ENCODE peak calls at places on chromosome 13, in four cellular contexts. One of them, this sample, is unnamed.

GRCh38 chr13:20044086-20044485 is 85.6 kb downstream of the ZMYM2 start:
- DNase-seq in effector memory CD4-positive, alpha-beta T cell: no peak
- DNase-seq in aorta: no peak
- DNase-seq in mucosa of descending colon: no peak
- DNase-seq in this sample: no peak

GRCh38 chr13:109214393-109214792 is 572.0 kb downstream of the IRS2 start:
- DNase-seq in effector memory CD4-positive, alpha-beta T cell: no peak
- DNase-seq in aorta: no peak
- DNase-seq in mucosa of descending colon: no peak
- DNase-seq in this sample: no peak

GRCh38 chr13:27022571-27023311 is 148.9 kb downstream of the USP12 start:
- DNase-seq in effector memory CD4-positive, alpha-beta T cell: no peak
- DNase-seq in aorta: no peak
- DNase-seq in mucosa of descending colon: no peak
- DNase-seq in this sample: no peak

GRCh38 chr13:64371045-64371444 is 2859.1 kb downstream of the PCDH9 start:
- DNase-seq in effector memory CD4-positive, alpha-beta T cell: no peak
- DNase-seq in aorta: no peak
- DNase-seq in mucosa of descending colon: no peak
- DNase-seq in this sample: no peak

GRCh38 chr13:23739597-23739996 is 149.6 kb downstream of the MIPEP start:
- DNase-seq in effector memory CD4-positive, alpha-beta T cell: no peak
- DNase-seq in aorta: no peak
- DNase-seq in mucosa of descending colon: no peak
- DNase-seq in this sample: no peak

GRCh38 chr13:103031332-103031873 is 34.8 kb downstream of the SLC10A2 start:
- DNase-seq in effector memory CD4-positive, alpha-beta T cell: no peak
- DNase-seq in aorta: no peak
- DNase-seq in mucosa of descending colon: no peak
- DNase-seq in this sample: no peak

GRCh38 chr13:73210218-73210883 is 151.5 kb downstream of the KLF5 start:
- DNase-seq in effector memory CD4-positive, alpha-beta T cell: no peak
- DNase-seq in aorta: no peak
- DNase-seq in mucosa of descending colon: no peak
- DNase-seq in this sample: no peak

GRCh38 chr13:97434417-97435296 is 688 bp downstream of the RAP2A start:
- DNase-seq in effector memory CD4-positive, alpha-beta T cell: peak; percentile 27
- DNase-seq in aorta: peak; percentile 82
- DNase-seq in mucosa of descending colon: peak; percentile 55
- DNase-seq in this sample: peak; percentile 44

GRCh38 chr13:112846411-112847115 is 122.5 kb upstream of the MCF2L start:
- DNase-seq in effector memory CD4-positive, alpha-beta T cell: no peak
- DNase-seq in aorta: peak; percentile 57
- DNase-seq in mucosa of descending colon: no peak
- DNase-seq in this sample: no peak

GRCh38 chr13:32063622-32064233 is 32.2 kb downstream of the FRY start:
- DNase-seq in effector memory CD4-positive, alpha-beta T cell: no peak
- DNase-seq in aorta: no peak
- DNase-seq in mucosa of descending colon: no peak
- DNase-seq in this sample: no peak

GRCh38 chr13:27967736-27968315 is 1.3 kb downstream of the CDX2 start:
- DNase-seq in effector memory CD4-positive, alpha-beta T cell: no peak
- DNase-seq in aorta: no peak
- DNase-seq in mucosa of descending colon: no peak
- DNase-seq in this sample: no peak

GRCh38 chr13:109372666-109373065 is 413.7 kb downstream of the IRS2 start:
- DNase-seq in effector memory CD4-positive, alpha-beta T cell: no peak
- DNase-seq in aorta: no peak
- DNase-seq in mucosa of descending colon: no peak
- DNase-seq in this sample: no peak

GRCh38 chr13:27177852-27178251 is 6.2 kb upstream of the USP12 start:
- DNase-seq in effector memory CD4-positive, alpha-beta T cell: no peak
- DNase-seq in aorta: no peak
- DNase-seq in mucosa of descending colon: no peak
- DNase-seq in this sample: no peak

GRCh38 chr13:33659894-33660293 is 158.1 kb upstream of the RFC3 start:
- DNase-seq in effector memory CD4-positive, alpha-beta T cell: no peak
- DNase-seq in aorta: no peak
- DNase-seq in mucosa of descending colon: no peak
- DNase-seq in this sample: no peak

GRCh38 chr13:37647038-37647650 is 48.6 kb upstream of the POSTN start:
- DNase-seq in effector memory CD4-positive, alpha-beta T cell: no peak
- DNase-seq in aorta: no peak
- DNase-seq in mucosa of descending colon: no peak
- DNase-seq in this sample: no peak

GRCh38 chr13:26658491-26658890 is 101.0 kb downstream of the WASF3 start:
- DNase-seq in effector memory CD4-positive, alpha-beta T cell: no peak
- DNase-seq in aorta: no peak
- DNase-seq in mucosa of descending colon: no peak
- DNase-seq in this sample: no peak

GRCh38 chr13:80132741-80133601 is 208.0 kb downstream of the SPRY2 start:
- DNase-seq in effector memory CD4-positive, alpha-beta T cell: no peak
- DNase-seq in aorta: no peak
- DNase-seq in mucosa of descending colon: peak; percentile 81
- DNase-seq in this sample: peak; percentile 70

GRCh38 chr13:30045916-30046704 is 195.7 kb upstream of the UBL3 start:
- DNase-seq in effector memory CD4-positive, alpha-beta T cell: no peak
- DNase-seq in aorta: no peak
- DNase-seq in mucosa of descending colon: peak; percentile 36
- DNase-seq in this sample: no peak

GRCh38 chr13:43937839-43938238 is 58.1 kb downstream of the LACC1 start:
- DNase-seq in effector memory CD4-positive, alpha-beta T cell: no peak
- DNase-seq in aorta: no peak
- DNase-seq in mucosa of descending colon: no peak
- DNase-seq in this sample: no peak

GRCh38 chr13:40433577-40433976 is 232.9 kb downstream of the FOXO1 start:
- DNase-seq in effector memory CD4-positive, alpha-beta T cell: peak; percentile 22
- DNase-seq in aorta: no peak
- DNase-seq in mucosa of descending colon: peak; percentile 38
- DNase-seq in this sample: peak; percentile 83

GRCh38 chr13:59000770-59001169 is 1163.0 kb downstream of the DIAPH3 start:
- DNase-seq in effector memory CD4-positive, alpha-beta T cell: no peak
- DNase-seq in aorta: no peak
- DNase-seq in mucosa of descending colon: no peak
- DNase-seq in this sample: no peak

GRCh38 chr13:40478775-40479174 is 187.7 kb downstream of the FOXO1 start:
- DNase-seq in effector memory CD4-positive, alpha-beta T cell: no peak
- DNase-seq in aorta: no peak
- DNase-seq in mucosa of descending colon: no peak
- DNase-seq in this sample: no peak

GRCh38 chr13:33284916-33285315 is 639 bp downstream of the STARD13 start:
- DNase-seq in effector memory CD4-positive, alpha-beta T cell: no peak
- DNase-seq in aorta: no peak
- DNase-seq in mucosa of descending colon: no peak
- DNase-seq in this sample: no peak

GRCh38 chr13:37747071-37747612 is 122.4 kb downstream of the TRPC4 start:
- DNase-seq in effector memory CD4-positive, alpha-beta T cell: no peak
- DNase-seq in aorta: no peak
- DNase-seq in mucosa of descending colon: no peak
- DNase-seq in this sample: no peak

GRCh38 chr13:94454906-94455305 is 24.6 kb downstream of the DCT start:
- DNase-seq in effector memory CD4-positive, alpha-beta T cell: no peak
- DNase-seq in aorta: no peak
- DNase-seq in mucosa of descending colon: no peak
- DNase-seq in this sample: no peak

GRCh38 chr13:77696863-77697207 is 652 bp upstream of the SLAIN1 start:
- DNase-seq in effector memory CD4-positive, alpha-beta T cell: no peak
- DNase-seq in aorta: no peak
- DNase-seq in mucosa of descending colon: no peak
- DNase-seq in this sample: no peak

GRCh38 chr13:75369986-75370385 is 112.0 kb downstream of the TBC1D4 start:
- DNase-seq in effector memory CD4-positive, alpha-beta T cell: no peak
- DNase-seq in aorta: no peak
- DNase-seq in mucosa of descending colon: no peak
- DNase-seq in this sample: no peak
- H3K4me1 ChIP-seq in effector memory CD4-positive, alpha-beta T cell: no peaks in the 10 kb centered on the region
- H3K4me1 ChIP-seq in aorta: no peaks in the 10 kb centered on the region
- H3K4me1 ChIP-seq in mucosa of descending colon: no peaks in the 10 kb centered on the region
- H3K4me1 ChIP-seq in this sample: peaks cover 9% of the 10 kb centered on the region

DNA sequence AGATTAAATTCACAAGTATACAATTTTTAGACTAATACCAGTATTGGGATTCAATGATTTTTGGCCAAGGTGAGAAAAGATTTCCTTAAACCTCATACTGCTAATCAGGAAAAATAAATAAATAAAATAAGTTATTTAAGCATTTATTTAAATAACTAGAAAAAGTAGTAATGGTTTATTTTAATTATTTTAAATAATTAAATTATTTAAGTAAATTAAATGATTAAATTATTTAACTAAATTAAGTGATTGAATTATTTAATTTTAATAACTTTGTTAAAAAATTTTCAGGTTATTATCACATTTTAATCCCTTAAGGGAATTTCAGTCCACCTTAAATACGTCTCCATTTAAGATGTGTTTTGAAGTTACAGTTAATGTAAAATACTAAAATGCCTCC is 1831.5 kb upstream of the MIR17HG start:
- DNase-seq in effector memory CD4-positive, alpha-beta T cell: no peak
- DNase-seq in aorta: no peak
- DNase-seq in mucosa of descending colon: no peak
- DNase-seq in this sample: no peak
- H3K4me1 ChIP-seq in effector memory CD4-positive, alpha-beta T cell: no peaks in the 10 kb centered on the region
- H3K4me1 ChIP-seq in aorta: no peaks in the 10 kb centered on the region
- H3K4me1 ChIP-seq in mucosa of descending colon: no peaks in the 10 kb centered on the region
- H3K4me1 ChIP-seq in this sample: no peaks in the 10 kb centered on the region

GRCh38 chr13:110699148-110700145 is 6.5 kb downstream of the CARS2 start:
- DNase-seq in effector memory CD4-positive, alpha-beta T cell: no peak
- DNase-seq in aorta: no peak
- DNase-seq in mucosa of descending colon: no peak
- DNase-seq in this sample: no peak
- H3K4me1 ChIP-seq in effector memory CD4-positive, alpha-beta T cell: peaks cover 11% of the 10 kb centered on the region
- H3K4me1 ChIP-seq in aorta: no peaks in the 10 kb centered on the region
- H3K4me1 ChIP-seq in mucosa of descending colon: no peaks in the 10 kb centered on the region
- H3K4me1 ChIP-seq in this sample: no peaks in the 10 kb centered on the region

GRCh38 chr13:24827799-24828198 is 63.8 kb downstream of the RNF17 start:
- DNase-seq in effector memory CD4-positive, alpha-beta T cell: no peak
- DNase-seq in aorta: no peak
- DNase-seq in mucosa of descending colon: no peak
- DNase-seq in this sample: no peak
- H3K4me1 ChIP-seq in effector memory CD4-positive, alpha-beta T cell: no peaks in the 10 kb centered on the region
- H3K4me1 ChIP-seq in aorta: no peaks in the 10 kb centered on the region
- H3K4me1 ChIP-seq in mucosa of descending colon: no peaks in the 10 kb centered on the region
- H3K4me1 ChIP-seq in this sample: no peaks in the 10 kb centered on the region

DNA sequence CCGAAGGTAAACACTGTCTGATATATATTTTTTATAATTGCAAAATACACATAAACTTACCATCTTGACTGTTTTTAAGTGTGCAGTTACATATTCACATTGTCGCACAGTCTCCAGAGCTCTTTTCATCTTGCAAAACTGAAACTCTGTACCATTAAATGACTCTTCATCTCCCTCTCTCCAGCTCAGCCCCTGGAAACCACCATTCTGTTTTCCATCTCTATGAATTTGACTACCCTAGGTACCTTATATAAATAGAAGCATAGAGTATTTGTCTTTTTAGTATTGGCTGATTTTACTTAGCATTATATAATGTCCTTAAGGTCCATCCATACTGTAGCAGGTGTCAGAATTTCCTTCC is 45.8 kb downstream of the LRCH1 start:
- DNase-seq in effector memory CD4-positive, alpha-beta T cell: no peak
- DNase-seq in aorta: no peak
- DNase-seq in mucosa of descending colon: no peak
- DNase-seq in this sample: no peak
- H3K4me1 ChIP-seq in effector memory CD4-positive, alpha-beta T cell: peaks cover 18% of the 10 kb centered on the region
- H3K4me1 ChIP-seq in aorta: peaks cover 8% of the 10 kb centered on the region
- H3K4me1 ChIP-seq in mucosa of descending colon: peaks cover 22% of the 10 kb centered on the region
- H3K4me1 ChIP-seq in this sample: peaks cover 49% of the 10 kb centered on the region

GRCh38 chr13:66425741-66426140 is 804.4 kb downstream of the PCDH9 start:
- DNase-seq in effector memory CD4-positive, alpha-beta T cell: no peak
- DNase-seq in aorta: no peak
- DNase-seq in mucosa of descending colon: no peak
- DNase-seq in this sample: no peak

GRCh38 chr13:66427330-66427990 is 802.7 kb downstream of the PCDH9 start:
- DNase-seq in effector memory CD4-positive, alpha-beta T cell: no peak
- DNase-seq in aorta: no peak
- DNase-seq in mucosa of descending colon: no peak
- DNase-seq in this sample: no peak

GRCh38 chr13:66430266-66430665 is 799.9 kb downstream of the PCDH9 start:
- DNase-seq in effector memory CD4-positive, alpha-beta T cell: no peak
- DNase-seq in aorta: no peak
- DNase-seq in mucosa of descending colon: no peak
- DNase-seq in this sample: no peak

DNA sequence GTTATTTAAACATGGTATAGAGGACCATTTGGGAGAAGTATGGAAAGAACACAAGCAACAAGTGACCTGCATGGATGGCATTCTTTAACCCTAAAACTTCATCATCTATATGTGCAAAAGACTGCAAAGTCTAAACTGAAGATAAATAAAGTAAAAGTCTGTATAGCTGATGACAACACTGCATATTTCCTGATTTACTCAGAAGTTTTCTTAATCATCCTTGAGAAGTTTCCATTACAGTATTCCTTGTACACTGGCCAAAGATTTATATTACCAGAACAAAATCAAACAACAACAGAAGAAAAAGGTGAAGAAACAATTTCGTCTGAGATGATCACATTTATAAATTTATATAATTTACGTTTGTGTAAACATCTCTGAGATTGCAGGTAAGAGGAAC is 805.7 kb downstream of the PCDH9 start:
- DNase-seq in effector memory CD4-positive, alpha-beta T cell: no peak
- DNase-seq in aorta: no peak
- DNase-seq in mucosa of descending colon: no peak
- DNase-seq in this sample: no peak
- H3K4me1 ChIP-seq in effector memory CD4-positive, alpha-beta T cell: no peaks in the 10 kb centered on the region
- H3K4me1 ChIP-seq in aorta: no peaks in the 10 kb centered on the region
- H3K4me1 ChIP-seq in mucosa of descending colon: no peaks in the 10 kb centered on the region
- H3K4me1 ChIP-seq in this sample: no peaks in the 10 kb centered on the region

GRCh38 chr13:39418424-39418823 is 184.6 kb downstream of the LHFPL6 start:
- DNase-seq in effector memory CD4-positive, alpha-beta T cell: no peak
- DNase-seq in aorta: no peak
- DNase-seq in mucosa of descending colon: no peak
- DNase-seq in this sample: no peak

GRCh38 chr13:39417643-39418042 is 185.3 kb downstream of the LHFPL6 start:
- DNase-seq in effector memory CD4-positive, alpha-beta T cell: no peak
- DNase-seq in aorta: no peak
- DNase-seq in mucosa of descending colon: no peak
- DNase-seq in this sample: no peak

GRCh38 chr13:39419068-39419467 is 183.9 kb downstream of the LHFPL6 start:
- DNase-seq in effector memory CD4-positive, alpha-beta T cell: no peak
- DNase-seq in aorta: no peak
- DNase-seq in mucosa of descending colon: no peak
- DNase-seq in this sample: no peak

GRCh38 chr13:39417131-39417530 is 185.9 kb downstream of the LHFPL6 start:
- DNase-seq in effector memory CD4-positive, alpha-beta T cell: no peak
- DNase-seq in aorta: no peak
- DNase-seq in mucosa of descending colon: no peak
- DNase-seq in this sample: no peak

GRCh38 chr13:39419866-39420265 is 183.1 kb downstream of the LHFPL6 start:
- DNase-seq in effector memory CD4-positive, alpha-beta T cell: no peak
- DNase-seq in aorta: no peak
- DNase-seq in mucosa of descending colon: no peak
- DNase-seq in this sample: no peak
- H3K4me1 ChIP-seq in effector memory CD4-positive, alpha-beta T cell: no peaks in the 10 kb centered on the region
- H3K4me1 ChIP-seq in aorta: no peaks in the 10 kb centered on the region
- H3K4me1 ChIP-seq in mucosa of descending colon: no peaks in the 10 kb centered on the region
- H3K4me1 ChIP-seq in this sample: no peaks in the 10 kb centered on the region